ENCODE peak calls at places on chromosome 18, in six cellular contexts. D, Y, G, P, V and Q are unnamed samples.

GRCh38 chr18:7577706-7578105 is 10.6 kb downstream of the PTPRM start:
- DNase-seq in V (no peak), P (no peak), D (no peak), G (no peak), Y (no peak), Q (no peak)

GRCh38 chr18:7618821-7619410 is 51.8 kb downstream of the PTPRM start:
- DNase-seq in Y (no peak), V (no peak), D (no peak), G (no peak), P (no peak), Q (no peak)

GRCh38 chr18:35778850-35779634 is 193.4 kb upstream of the RMP24 start:
- DNase-seq in Y (peak), D (no peak), G (no peak), V (no peak), P (no peak), Q (no peak)

GRCh38 chr18:6614952-6615351 is 114.6 kb upstream of the ARHGAP28 start:
- DNase-seq in Y (no peak), P (no peak), G (no peak), D (no peak), V (no peak), Q (no peak)

GRCh38 chr18:3014501-3015202 is 1.7 kb upstream of the LPIN2 start:
- DNase-seq in P (no peak), G (no peak), D (no peak), Y (no peak), V (no peak), Q (no peak)

GRCh38 chr18:68017385-68017784 is 500.9 kb upstream of the DSEL start:
- DNase-seq in G (no peak), Y (no peak), D (no peak), P (no peak), V (no peak), Q (no peak)

GRCh38 chr18:33210575-33211189 is 229.8 kb downstream of the CCDC178 start:
- DNase-seq in G (no peak), Y (no peak), P (no peak), V (peak), D (no peak), Q (no peak)

GRCh38 chr18:34121157-34121807 is 103.4 kb downstream of the NOL4 start:
- DNase-seq in D (no peak), P (no peak), Y (no peak), G (no peak), V (no peak), Q (no peak)

GRCh38 chr18:25164211-25164836 is 187.6 kb downstream of the ZNF521 start:
- DNase-seq in P (no peak), V (no peak), D (no peak), G (no peak), Y (peak), Q (no peak)

GRCh38 chr18:936941-937340 is 32.3 kb downstream of the ADCYAP1 start:
- DNase-seq in Y (no peak), D (no peak), V (no peak), G (no peak), P (no peak), Q (no peak)

GRCh38 chr18:3075491-3075890 is 62.5 kb upstream of the LPIN2 start:
- DNase-seq in G (no peak), V (no peak), Y (no peak), P (no peak), D (no peak), Q (no peak)

GRCh38 chr18:6854811-6855210 is 125.3 kb downstream of the ARHGAP28 start:
- DNase-seq in P (no peak), D (no peak), G (no peak), V (no peak), Y (no peak), Q (no peak)

GRCh38 chr18:11871501-11871900 is 20.3 kb downstream of the CHMP1B start:
- DNase-seq in V (no peak), D (no peak), G (no peak), Y (no peak), P (no peak), Q (no peak)

GRCh38 chr18:60120231-60120630 is 220.4 kb downstream of the PMAIP1 start:
- DNase-seq in P (no peak), D (no peak), V (no peak), G (no peak), Y (no peak), Q (no peak)

GRCh38 chr18:59148192-59148591 is 8.5 kb downstream of the SEC11C start:
- DNase-seq in Y (no peak), D (no peak), V (no peak), P (no peak), G (no peak), Q (no peak)

GRCh38 chr18:8391068-8391467 is 218.2 kb upstream of the RAB12 start:
- DNase-seq in V (no peak), Y (no peak), P (no peak), G (no peak), D (no peak), Q (no peak)

GRCh38 chr18:48622911-48623431 is 84.1 kb downstream of the CTIF start:
- DNase-seq in D (no peak), Y (peak), V (peak), P (no peak), G (no peak), Q (no peak)

GRCh38 chr18:23291456-23292205 is 156.3 kb downstream of the CABLES1 start:
- DNase-seq in D (no peak), P (no peak), Y (no peak), V (peak), G (no peak), Q (no peak)

GRCh38 chr18:4069183-4069582 is 385.9 kb downstream of the DLGAP1 start:
- DNase-seq in D (no peak), Y (no peak), P (no peak), V (no peak), G (no peak), Q (no peak)

GRCh38 chr18:9643549-9643948 is 29.2 kb upstream of the PPP4R1 start:
- DNase-seq in Y (no peak), G (no peak), V (no peak), D (no peak), P (no peak), Q (no peak)

GRCh38 chr18:44325903-44326650 is 354.6 kb upstream of the SETBP1 start:
- DNase-seq in D (no peak), G (peak), V (peak), Y (peak), P (no peak), Q (peak)

GRCh38 chr18:40866013-40866644 is 1088.9 kb upstream of the PIK3C3 start:
- DNase-seq in V (peak), D (no peak), Y (peak), P (no peak), G (no peak), Q (no peak)

GRCh38 chr18:24112874-24113615 is 25.8 kb upstream of the CABYR start:
- DNase-seq in V (no peak), G (no peak), D (no peak), P (no peak), Y (no peak), Q (no peak)

GRCh38 chr18:62523631-62524442 is 1.0 kb downstream of the ZCCHC2 start:
- DNase-seq in P (peak), D (peak), V (peak), Y (peak), G (peak), Q (peak)

GRCh38 chr18:7369006-7369405 is 138.1 kb downstream of the LRRC30 start:
- DNase-seq in G (no peak), Y (no peak), V (no peak), D (no peak), P (no peak), Q (no peak)

GRCh38 chr18:58098706-58099105 is 54.7 kb downstream of the NEDD4L start:
- DNase-seq in Y (no peak), G (no peak), V (no peak), P (no peak), D (no peak), Q (no peak)

GRCh38 chr18:74936343-74936742 is 272.6 kb downstream of the PTGR3 start:
- DNase-seq in Y (no peak), G (no peak), D (no peak), V (no peak), P (no peak), Q (no peak)

GRCh38 chr18:75984853-75985252 is 510.2 kb downstream of the ZNF516 start:
- DNase-seq in D (no peak), Y (no peak), P (no peak), G (no peak), V (no peak), Q (no peak)

GRCh38 chr18:13302611-13303267 is 84.2 kb downstream of the LDLRAD4 start:
- DNase-seq in D (no peak), P (no peak), G (no peak), Y (no peak), V (peak), Q (no peak)

GRCh38 chr18:45828917-45829811 is 3.7 kb downstream of the SIGLEC15 start:
- DNase-seq in Y (peak), V (no peak), G (no peak), D (no peak), P (no peak), Q (no peak)

GRCh38 chr18:73979742-73980141 is 167.9 kb downstream of the FBXO15 start:
- DNase-seq in Y (no peak), D (no peak), P (no peak), G (no peak), V (no peak), Q (no peak)

GRCh38 chr18:23237524-23238151 is 102.4 kb downstream of the CABLES1 start:
- DNase-seq in V (peak), Y (peak), P (no peak), G (peak), D (no peak), Q (no peak)